ENCODE peak calls at places on chromosomes 2 and 18, in ten cellular contexts. I is stimulated activated CD8-positive, alpha-beta memory T cell treated with anti-CD3 and anti-CD28 coated beads, Interleukin-15, amount 100 ng/mL, for 1 hour; P is nephron progenitor cell; W is transverse colon; E is NCI-H1105 treated with DMSO at 0.1 percent for 48 hours; K is substantia nigra; L is T-cell; V is stimulated activated CD4-positive, alpha-beta T cell treated with anti-CD3 and anti-CD28 coated beads, Interleukin-4, amount 100 ng/mL, for 1 hour; B is activated CD8-positive, alpha-beta T cell treated with anti-CD3 and anti-CD28 coated beads for 36 hours; N is natural killer cell. U is an unnamed sample.
A peak's percentile ranks its signal among the peaks of the same experiment; 100 is the strongest.

GRCh38 chr2:111155610-111156009 is 34.9 kb downstream of the BCL2L11 start:
- DNase-seq in I (no peak), P (no peak), W (no peak), E (peak; percentile 40), K (no peak), L (no peak), V (no peak), B (no peak), N (no peak), U (no peak)

GRCh38 chr2:237257471-237257951 is 156.5 kb downstream of the COL6A3 start:
- DNase-seq in I (no peak), P (no peak), W (no peak), E (no peak), K (no peak), L (no peak), V (no peak), B (no peak), N (no peak), U (no peak)

GRCh38 chr18:21085579-21086161 is 25.9 kb downstream of the ROCK1 start:
- DNase-seq in I (no peak), P (no peak), W (no peak), E (no peak), K (no peak), L (no peak), V (no peak), B (no peak), N (no peak), U (no peak)

GRCh38 chr2:67585400-67585799 is 188.3 kb downstream of the ETAA1 start:
- DNase-seq in I (no peak), P (no peak), W (no peak), E (no peak), K (no peak), L (no peak), V (no peak), B (no peak), N (no peak), U (no peak)

GRCh38 chr2:191255756-191256312 is 10.6 kb downstream of the MYO1B start:
- DNase-seq in I (no peak), P (peak; percentile 5), W (no peak), E (no peak), K (no peak), L (no peak), V (no peak), B (no peak), N (no peak), U (no peak)

GRCh38 chr2:101806123-101806522 is 108.6 kb downstream of the MAP4K4 start:
- DNase-seq in I (no peak), P (no peak), W (no peak), E (no peak), K (no peak), L (no peak), V (no peak), B (peak; percentile 72), N (no peak), U (no peak)

GRCh38 chr18:55289048-55289447 is 298.9 kb downstream of the TCF4 start:
- DNase-seq in I (no peak), P (no peak), W (no peak), E (peak; percentile 92), K (no peak), L (no peak), V (no peak), B (no peak), N (no peak), U (no peak)

GRCh38 chr18:63422087-63422861 is at the start of gene VPS4B:
- DNase-seq in I (peak; percentile 99), P (peak; percentile 99), W (peak; percentile 99), E (peak; percentile 99), K (peak; percentile 99), L (peak; percentile 100), V (peak; percentile 99), B (peak; percentile 100), N (peak; percentile 100), U (peak; percentile 100)

GRCh38 chr2:174945601-174946260 is 59.5 kb downstream of the CHN1 start:
- DNase-seq in I (no peak), P (no peak), W (no peak), E (no peak), K (no peak), L (no peak), V (no peak), B (no peak), N (no peak), U (no peak)

GRCh38 chr18:8912348-8913057 is 190.0 kb upstream of the NDUFV2 start:
- DNase-seq in I (no peak), P (peak; percentile 10), W (peak; percentile 16), E (no peak), K (no peak), L (no peak), V (no peak), B (no peak), N (no peak), U (no peak)

GRCh38 chr2:11829947-11830707 is 83.7 kb downstream of the LPIN1 start:
- DNase-seq in I (no peak), P (peak; percentile 71), W (peak; percentile 50), E (peak; percentile 68), K (peak; percentile 70), L (peak; percentile 29), V (peak; percentile 29), B (peak; percentile 69), N (peak; percentile 26), U (peak; percentile 21)

GRCh38 chr2:2808551-2809058 is 477.5 kb upstream of the MYT1L start:
- DNase-seq in I (no peak), P (no peak), W (no peak), E (no peak), K (no peak), L (no peak), V (no peak), B (no peak), N (no peak), U (no peak)

GRCh38 chr2:69393963-69394362 is 6.9 kb upstream of the GFPT1 start:
- DNase-seq in I (no peak), P (no peak), W (no peak), E (no peak), K (no peak), L (no peak), V (no peak), B (no peak), N (no peak), U (no peak)